ENCODE peak calls at places on chromosomes 13 and 19, in seven cellular contexts. M, D, F, G, C, X and H are unnamed samples.

GRCh38 chr13:30618186-30618937 is 642 bp downstream of the USPL1 start:
- DNase-seq in M (peak), D (no peak), X (peak), C (no peak), G (no peak), F (no peak), H (no peak)

GRCh38 chr19:38930776-38931761 is at the start of gene MRPS12:
- DNase-seq in X (peak), M (peak), G (peak), D (peak), F (no peak), C (peak), H (peak)

GRCh38 chr19:51977346-51977745 is 9.3 kb downstream of the ZNF350 start:
- DNase-seq in G (no peak), C (no peak), D (no peak), M (no peak), F (no peak), X (no peak), H (no peak)

GRCh38 chr19:56974554-56975207 is 134.2 kb upstream of the PEG3 start:
- DNase-seq in D (no peak), X (no peak), G (no peak), C (no peak), F (no peak), M (no peak), H (no peak)

GRCh38 chr19:8256276-8257051 is 47.3 kb downstream of the CERS4 start:
- DNase-seq in M (no peak), F (no peak), D (no peak), G (no peak), C (no peak), X (no peak), H (no peak)

GRCh38 chr19:7373862-7374261 is 25.1 kb downstream of the ARHGEF18 start:
- DNase-seq in F (no peak), M (no peak), G (no peak), X (peak), D (no peak), C (no peak), H (peak)

GRCh38 chr13:77449265-77449664 is 86.2 kb upstream of the SCEL start:
- DNase-seq in G (no peak), M (no peak), D (no peak), F (no peak), C (no peak), X (no peak), H (no peak)

GRCh38 chr13:25037057-25037813 is 58.7 kb upstream of the PABPC3 start:
- DNase-seq in G (peak), M (peak), X (no peak), C (no peak), F (peak), D (peak), H (peak)

GRCh38 chr19:48784527-48784926 is 26.3 kb downstream of the BCAT2 start:
- DNase-seq in X (no peak), C (no peak), M (no peak), G (no peak), F (no peak), D (no peak), H (peak)

GRCh38 chr19:43743059-43743458 is 11.7 kb downstream of the SMG9 start:
- DNase-seq in D (no peak), G (no peak), C (no peak), M (no peak), F (no peak), X (no peak), H (peak)